ENCODE peak calls at places on chromosomes 11 and 22, in nine cellular contexts. F is mucosa of descending colon, V is B cell, X is upper lobe of right lung, W is nephron progenitor cell, Y is progenitor cell of endocrine pancreas, Q is lower lobe of right lung, M is fibroblast of pulmonary artery, H is A549. S is an unnamed sample.

GRCh38 chr11:65390099-65390941 is 3.9 kb downstream of the FRMD8 start:
- DNase-seq in F (no peak), V (no peak), X (peak), W (no peak), Y (no peak), Q (no peak), M (peak), H (no peak), S (no peak)

GRCh38 chr11:12218909-12219308 is 108.5 kb downstream of the MICAL2 start:
- DNase-seq in F (no peak), V (no peak), X (no peak), W (no peak), Y (no peak), Q (no peak), M (no peak), H (no peak), S (no peak)

GRCh38 chr11:131760191-131760951 is 390.0 kb downstream of the NTM start:
- DNase-seq in F (no peak), V (no peak), X (no peak), W (peak), Y (no peak), Q (no peak), M (peak), H (no peak), S (no peak)

GRCh38 chr22:22609271-22609670 is 35.1 kb upstream of the GGTLC2 start:
- DNase-seq in F (no peak), V (no peak), X (no peak), W (peak), Y (no peak), Q (no peak), M (no peak), H (no peak), S (no peak)

GRCh38 chr11:119319702-119320592 is 3.0 kb upstream of the MCAM start:
- DNase-seq in F (no peak), V (no peak), X (no peak), W (peak), Y (no peak), Q (no peak), M (no peak), H (no peak), S (no peak)

GRCh38 chr22:27097933-27098332 is 440.5 kb downstream of the MIAT start:
- DNase-seq in F (no peak), V (no peak), X (no peak), W (no peak), Y (no peak), Q (no peak), M (no peak), H (no peak), S (no peak)

GRCh38 chr22:21025266-21025665 is 7.1 kb downstream of the SLC7A4 start:
- DNase-seq in F (no peak), V (no peak), X (no peak), W (no peak), Y (no peak), Q (no peak), M (no peak), H (no peak), S (no peak)

GRCh38 chr22:30423296-30423958 is 2.1 kb upstream of the MTFP1 start:
- DNase-seq in F (peak), V (no peak), X (peak), W (no peak), Y (no peak), Q (peak), M (no peak), H (peak), S (no peak)

GRCh38 chr22:39302431-39302960 is 16.9 kb downstream of the RPL3 start:
- DNase-seq in F (no peak), V (no peak), X (no peak), W (no peak), Y (no peak), Q (no peak), M (no peak), H (no peak), S (no peak)

GRCh38 chr11:96306933-96307747 is 35.9 kb downstream of the MAML2 start:
- DNase-seq in F (no peak), V (no peak), X (no peak), W (peak), Y (no peak), Q (peak), M (peak), H (peak), S (peak)

GRCh38 chr11:70212227-70212811 is 9.2 kb downstream of the FADD start:
- DNase-seq in F (peak), V (no peak), X (no peak), W (no peak), Y (no peak), Q (no peak), M (no peak), H (no peak), S (no peak)

DNA sequence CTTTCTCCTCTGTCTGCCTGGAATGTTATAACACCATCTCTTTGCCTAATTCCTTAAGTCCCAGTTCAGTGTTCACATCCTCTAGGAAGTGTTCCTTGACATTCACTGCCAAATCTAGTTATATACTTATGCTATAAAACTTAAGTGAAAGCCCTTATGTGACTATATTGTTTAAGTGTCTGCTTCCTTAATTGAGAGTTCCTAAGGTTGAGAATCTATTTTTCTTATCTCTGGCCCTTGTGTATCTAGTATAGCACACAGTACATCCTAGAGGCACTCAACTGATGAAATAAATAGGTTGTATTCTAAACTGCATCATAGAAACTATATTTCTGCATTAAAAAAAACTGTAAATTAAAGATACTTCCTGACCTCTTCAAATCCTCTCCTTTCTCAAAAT is 16.9 kb downstream of the KMT5B start:
- DNase-seq in F (no peak), V (no peak), X (no peak), W (no peak), Y (no peak), Q (no peak), M (no peak), H (no peak), S (no peak)
- TF ChIP-seq CTCF in F (no peak), V (no peak), X (no peak), W (no peak), Y (no peak), Q (no peak), M (no peak), H (no peak), S (no peak)

DNA sequence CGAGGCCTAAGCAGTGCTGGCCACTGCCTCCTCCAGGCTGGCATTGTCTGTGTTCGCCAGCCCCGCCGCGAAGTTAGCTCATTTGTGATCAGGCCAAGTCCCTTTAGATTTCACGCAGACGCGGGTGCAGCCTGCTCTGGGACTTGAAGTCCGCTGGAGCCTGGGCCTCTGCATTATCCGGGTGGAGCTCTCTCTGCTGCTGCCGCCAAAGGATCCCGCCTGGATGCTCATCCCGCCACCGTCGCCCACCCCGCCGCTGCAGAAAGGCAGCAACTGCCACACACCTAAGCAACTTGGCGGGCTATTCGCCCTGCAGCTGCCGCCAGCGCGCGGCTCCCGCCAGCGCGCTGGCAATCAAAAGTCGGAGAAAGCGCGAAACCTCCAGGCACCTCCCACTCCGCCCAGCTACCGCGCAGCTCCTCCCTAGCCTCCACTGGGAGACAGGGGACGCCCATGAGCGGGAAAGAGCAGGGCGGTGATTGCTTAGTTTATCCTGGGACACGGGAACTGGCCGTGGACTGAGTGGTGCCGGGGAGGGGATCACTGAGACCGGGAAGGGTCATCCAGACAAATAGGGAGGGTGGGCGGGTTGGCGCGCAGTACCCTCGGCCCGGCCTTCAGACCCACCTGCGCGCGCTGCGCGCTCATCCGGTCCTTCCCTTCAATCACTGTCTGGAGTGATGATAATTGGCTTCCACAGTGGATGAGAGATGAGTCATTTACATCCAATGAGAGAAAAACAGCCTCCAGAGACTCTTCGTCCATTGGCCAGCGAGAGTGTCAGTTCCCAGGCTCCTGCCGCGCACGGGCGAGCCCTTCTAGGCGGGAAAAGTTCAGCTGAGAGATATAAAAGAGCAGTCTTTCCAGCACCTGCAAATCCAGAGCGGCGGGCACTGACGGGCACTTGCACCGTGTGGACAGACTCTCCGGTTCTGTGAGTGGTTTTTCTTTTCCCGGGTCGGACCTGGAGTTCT is at the start of gene FAM111B:
- DNase-seq in F (peak), V (peak), X (peak), W (peak), Y (peak), Q (peak), M (peak), H (peak), S (peak)
- TF ChIP-seq CTCF in F (no peak), V (no peak), X (no peak), W (no peak), Y (no peak), Q (no peak), M (no peak), H (no peak), S (peak)

GRCh38 chr11:72013765-72014711 is 15.3 kb downstream of the IL18BP start:
- DNase-seq in F (no peak), V (no peak), X (peak), W (no peak), Y (no peak), Q (no peak), M (no peak), H (no peak), S (no peak)

GRCh38 chr11:72014761-72015320 is 16.1 kb downstream of the IL18BP start:
- DNase-seq in F (no peak), V (no peak), X (peak), W (no peak), Y (no peak), Q (no peak), M (no peak), H (no peak), S (no peak)

GRCh38 chr11:72012091-72012630 is 13.5 kb downstream of the IL18BP start:
- DNase-seq in F (no peak), V (no peak), X (no peak), W (no peak), Y (no peak), Q (no peak), M (no peak), H (no peak), S (no peak)

GRCh38 chr11:72012897-72013721 is 14.4 kb downstream of the IL18BP start:
- DNase-seq in F (no peak), V (no peak), X (peak), W (no peak), Y (no peak), Q (peak), M (peak), H (peak), S (no peak)

DNA sequence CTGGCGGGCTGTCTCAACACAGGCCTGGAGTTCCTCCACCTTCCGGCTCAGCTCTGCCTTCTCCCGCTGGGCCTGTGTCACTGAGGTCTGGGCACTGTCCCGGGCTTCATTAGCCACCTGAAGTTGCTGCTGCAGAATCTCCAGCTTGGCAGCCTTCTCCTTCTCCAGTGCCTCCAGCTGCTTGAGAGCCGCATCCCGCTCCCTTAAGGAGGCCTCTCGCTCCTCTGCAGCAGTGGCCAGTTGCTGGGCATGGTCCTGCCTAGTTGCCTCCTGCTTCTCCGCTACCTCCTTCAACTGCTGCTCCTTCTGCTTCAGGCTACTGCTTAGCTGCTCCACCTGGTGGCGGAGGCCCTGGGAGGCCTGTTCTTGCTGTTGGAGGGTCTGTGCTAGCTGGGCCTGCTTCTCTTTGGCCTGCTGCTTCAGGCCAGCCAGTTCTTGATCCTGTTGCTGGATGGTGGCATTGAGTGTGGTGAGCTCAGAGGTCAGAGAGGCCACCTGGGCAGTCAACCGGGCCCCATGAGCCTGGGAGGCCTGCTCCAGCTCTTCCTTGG is 16.9 kb downstream of the IL18BP start:
- DNase-seq in F (no peak), V (no peak), X (peak), W (peak), Y (no peak), Q (no peak), M (peak), H (peak), S (no peak)
- TF ChIP-seq CTCF in F (no peak), V (peak), X (peak), W (peak), Y (peak), Q (no peak), M (peak), H (peak), S (peak)

DNA sequence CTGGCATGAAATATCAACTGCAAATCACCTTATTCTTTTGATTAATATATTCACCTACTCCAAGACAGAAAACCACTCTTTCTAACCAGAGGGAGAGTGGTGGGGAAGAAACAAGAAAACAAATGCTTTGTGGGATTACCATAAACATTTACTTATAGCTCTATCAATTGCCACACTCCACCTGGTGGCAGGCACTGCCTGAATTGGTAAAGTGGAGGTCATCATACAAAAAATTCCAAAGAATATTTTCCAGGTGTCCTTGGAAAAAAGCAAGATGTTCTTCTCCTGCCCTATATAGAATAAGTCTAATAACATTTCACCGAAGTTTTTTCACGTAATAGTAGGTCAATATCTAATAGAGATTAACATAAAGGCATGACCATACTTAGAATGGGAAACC is 45.3 kb downstream of the PHF21A start:
- DNase-seq in F (no peak), V (no peak), X (no peak), W (no peak), Y (no peak), Q (no peak), M (no peak), H (peak), S (no peak)
- TF ChIP-seq CTCF in F (no peak), V (no peak), X (no peak), W (no peak), Y (peak), Q (no peak), M (peak), H (peak), S (peak)

DNA sequence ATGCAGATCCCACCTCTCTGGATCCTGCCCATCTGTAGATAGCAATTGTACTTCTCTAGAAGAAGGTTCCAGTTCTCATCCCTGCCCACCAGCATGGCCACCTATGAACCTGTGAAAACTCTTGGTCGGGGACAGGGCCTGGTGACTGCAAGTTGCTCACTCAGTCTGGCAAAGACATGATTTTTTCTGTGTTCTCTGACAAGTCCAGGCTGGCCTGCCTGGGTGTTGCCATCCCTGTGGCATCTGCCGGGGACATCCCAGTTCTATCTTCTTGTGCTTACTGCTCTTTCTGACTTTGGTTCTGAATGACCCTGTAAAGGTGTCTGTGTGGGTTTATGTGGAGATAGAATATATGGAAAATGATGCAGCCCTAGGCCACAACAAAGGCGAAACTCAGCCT is 545.8 kb downstream of the INSC start:
- DNase-seq in F (no peak), V (no peak), X (no peak), W (no peak), Y (no peak), Q (no peak), M (no peak), H (no peak), S (no peak)
- TF ChIP-seq CTCF in F (no peak), V (no peak), X (no peak), W (no peak), Y (no peak), Q (no peak), M (no peak), H (no peak), S (no peak)

GRCh38 chr11:47186937-47187681 is 875 bp upstream of the PACSIN3 start:
- DNase-seq in F (peak), V (no peak), X (peak), W (peak), Y (peak), Q (peak), M (peak), H (peak), S (no peak)
- TF ChIP-seq CTCF in F (no peak), V (no peak), X (no peak), W (no peak), Y (peak), Q (no peak), M (no peak), H (no peak), S (no peak)

GRCh38 chr11:124331873-124332272 is 11.9 kb upstream of the OR8D2 start:
- DNase-seq in F (no peak), V (no peak), X (no peak), W (no peak), Y (no peak), Q (no peak), M (no peak), H (no peak), S (no peak)
- TF ChIP-seq CTCF in F (no peak), V (no peak), X (no peak), W (no peak), Y (no peak), Q (no peak), M (no peak), H (no peak), S (no peak)

DNA sequence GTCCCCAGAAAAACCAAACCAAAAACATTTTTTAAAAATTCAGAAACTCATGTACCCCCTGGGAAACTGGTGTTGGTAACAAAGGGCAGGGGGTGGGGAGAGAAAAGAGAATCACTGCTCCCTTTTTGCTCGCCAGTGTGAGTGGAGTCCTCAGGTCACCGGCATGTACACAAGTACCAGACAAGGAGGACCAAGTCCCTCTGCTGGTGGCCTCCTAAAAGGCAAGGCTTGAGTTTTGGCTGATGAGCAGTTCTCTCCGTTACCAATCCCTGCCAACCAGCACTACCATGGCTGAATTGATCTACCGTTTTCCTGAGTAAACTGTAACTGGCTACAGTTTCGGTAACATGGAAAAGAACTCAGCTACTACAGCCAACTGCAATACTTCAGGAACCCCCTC is 22.0 kb downstream of the APOL5 start:
- DNase-seq in F (no peak), V (no peak), X (no peak), W (no peak), Y (no peak), Q (no peak), M (no peak), H (peak), S (no peak)
- TF ChIP-seq CTCF in F (no peak), V (no peak), X (no peak), W (peak), Y (peak), Q (peak), M (peak), H (peak), S (peak)